ENCODE peak calls at places on chromosomes 12 and 14, in four cellular contexts. S, P, K and A are unnamed samples.

GRCh38 chr14:26917086-26917485 is 319.3 kb upstream of the NOVA1 start:
- DNase-seq in S (no peak), P (no peak), K (peak), A (no peak)

GRCh38 chr12:104387190-104387589 is 69.6 kb upstream of the CHST11 start:
- DNase-seq in S (no peak), P (no peak), K (peak), A (no peak)

GRCh38 chr14:96512602-96513397 is 10.6 kb downstream of the PAPOLA start:
- DNase-seq in S (no peak), P (no peak), K (no peak), A (no peak)

GRCh38 chr12:75698052-75698451 is 186.6 kb upstream of the KRR1 start:
- DNase-seq in S (no peak), P (no peak), K (no peak), A (no peak)

GRCh38 chr12:84912191-84913142 is at the start of gene SLC6A15:
- DNase-seq in S (no peak), P (peak), K (no peak), A (no peak)

GRCh38 chr14:105074601-105075053 is 9.4 kb upstream of the GPR132 start:
- DNase-seq in S (no peak), P (no peak), K (no peak), A (no peak)

GRCh38 chr12:8572507-8572906 is 31.8 kb upstream of the CLEC4E start:
- DNase-seq in S (no peak), P (no peak), K (no peak), A (peak)

GRCh38 chr12:2691001-2691339 is 103.8 kb upstream of the FKBP4 start:
- DNase-seq in S (no peak), P (no peak), K (no peak), A (peak)

DNA sequence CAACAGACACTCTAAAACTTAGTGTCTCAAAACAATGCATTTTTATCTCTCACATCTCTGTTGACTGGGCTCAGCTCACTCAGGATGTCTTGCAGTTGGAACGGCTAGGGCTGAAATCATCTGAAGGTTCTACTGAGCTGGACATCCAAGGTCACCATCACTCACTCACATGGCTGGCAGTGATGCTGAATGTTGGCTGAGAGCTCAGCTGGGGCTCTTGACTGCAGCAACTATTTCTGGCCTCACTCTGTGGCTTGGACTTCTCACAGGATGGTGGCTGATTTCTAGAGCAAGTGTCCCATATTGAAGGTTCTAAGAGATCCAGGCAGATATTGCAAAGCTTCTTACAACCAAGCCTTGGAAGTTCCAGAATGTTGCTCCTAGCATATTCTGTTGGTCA is 166.5 kb downstream of the ZFP36L1 start:
- DNase-seq in S (no peak), P (no peak), K (no peak), A (no peak)
- TF ChIP-seq SPI1 in S (no peak), P (no peak), K (no peak), A (no peak)

GRCh38 chr14:71300474-71301359 is 393.5 kb downstream of the PCNX1 start:
- DNase-seq in S (no peak), P (no peak), K (no peak), A (no peak)
- TF ChIP-seq SPI1 in S (no peak), P (no peak), K (no peak), A (no peak)

DNA sequence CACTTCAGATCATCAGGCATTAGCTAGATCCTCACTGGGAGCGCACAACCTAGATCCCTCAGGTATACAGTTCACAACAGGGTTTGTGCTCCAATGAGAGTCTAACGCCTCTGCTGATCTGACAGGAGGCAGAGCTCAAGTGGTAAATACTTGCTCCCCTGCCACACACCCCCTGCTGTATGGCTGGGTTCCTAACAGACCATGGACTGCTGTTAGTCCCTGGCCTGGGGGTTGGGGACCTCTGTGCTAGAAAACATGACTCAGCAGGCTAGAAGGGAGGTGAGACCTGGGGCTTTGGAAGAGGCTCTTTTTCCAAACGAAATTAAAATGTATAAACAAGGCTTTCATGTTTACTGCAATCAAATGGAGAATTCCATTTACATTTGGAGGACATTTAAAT is 691.1 kb downstream of the FLRT2 start:
- DNase-seq in S (no peak), P (no peak), K (no peak), A (no peak)
- TF ChIP-seq SPI1 in S (no peak), P (no peak), K (no peak), A (no peak)

GRCh38 chr14:80658733-80659132 is 282.8 kb downstream of the CEP128 start:
- DNase-seq in S (no peak), P (no peak), K (no peak), A (no peak)

GRCh38 chr14:80658155-80658554 is 283.4 kb downstream of the CEP128 start:
- DNase-seq in S (no peak), P (no peak), K (no peak), A (no peak)

GRCh38 chr14:80669416-80669815 is 272.1 kb downstream of the CEP128 start:
- DNase-seq in S (no peak), P (no peak), K (no peak), A (no peak)

GRCh38 chr14:80664576-80664975 is 277.0 kb downstream of the CEP128 start:
- DNase-seq in S (no peak), P (no peak), K (no peak), A (no peak)

DNA sequence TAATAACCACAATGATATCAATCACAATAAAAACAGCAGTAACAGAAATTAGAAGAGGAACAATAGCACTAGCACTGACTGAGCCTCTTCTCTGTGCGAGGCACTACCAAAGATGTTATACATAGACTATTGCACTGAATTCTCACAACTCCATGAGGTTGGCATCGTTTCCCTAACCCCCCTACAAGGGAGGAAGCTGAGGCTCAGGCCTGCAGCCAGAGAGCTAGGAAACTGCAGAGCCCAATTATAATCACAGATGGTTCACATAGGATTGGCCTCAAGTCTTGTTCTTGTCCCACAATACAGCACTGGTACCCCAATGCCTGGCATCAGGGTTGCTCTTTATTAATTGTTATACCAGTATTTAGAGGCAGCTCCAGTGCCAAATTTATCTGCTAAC is 278.0 kb downstream of the CEP128 start:
- DNase-seq in S (no peak), P (no peak), K (no peak), A (no peak)
- TF ChIP-seq SPI1 in S (no peak), P (no peak), K (no peak), A (no peak)

GRCh38 chr12:125738211-125738610 is 673.0 kb downstream of the AACS start:
- DNase-seq in S (no peak), P (no peak), K (no peak), A (no peak)
- TF ChIP-seq SPI1 in S (no peak), P (no peak), K (no peak), A (no peak)

DNA sequence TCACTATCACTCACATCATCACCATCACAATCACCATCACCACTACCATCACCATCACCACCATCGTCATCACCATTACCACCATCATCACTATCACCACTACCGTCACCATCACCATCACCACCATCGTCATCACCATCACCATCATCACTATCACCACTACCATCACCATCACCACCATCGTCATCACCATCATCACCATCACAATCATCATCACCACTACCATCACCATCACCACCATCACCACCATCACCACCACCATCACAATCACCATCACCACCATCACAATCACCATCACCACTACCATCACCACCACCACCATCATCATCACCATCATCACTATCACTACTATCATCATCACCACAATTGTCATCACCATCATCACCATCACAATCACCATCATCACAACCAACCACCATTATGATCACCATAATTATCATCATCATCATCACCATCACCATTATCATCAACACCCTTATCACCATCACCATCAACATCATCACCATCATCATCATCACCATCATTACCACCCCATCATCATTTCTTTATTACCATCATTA is 90.8 kb downstream of the DICER1 start:
- DNase-seq in S (no peak), P (no peak), K (no peak), A (no peak)
- TF ChIP-seq SPI1 in S (no peak), P (no peak), K (no peak), A (no peak)

GRCh38 chr12:26122681-26123481 is 2.0 kb downstream of the BHLHE41 start:
- DNase-seq in S (no peak), P (no peak), K (peak), A (no peak)
- TF ChIP-seq SPI1 in S (no peak), P (no peak), K (no peak), A (no peak)